ENCODE peak calls at places on chromosomes 11 and 22, in ten cellular contexts. One of them, this sample, is unnamed.

GRCh38 chr11:73551697-73552096 is 46.2 kb downstream of the FAM168A start:
- DNase-seq in kidney: no peak
- DNase-seq in NCI-H1105 treated with DMSO at 0.1 percent for 48 hours: no peak
- DNase-seq in anterior cingulate cortex: no peak
- DNase-seq in frontal cortex: no peak
- DNase-seq in HEK293T: no peak
- DNase-seq in ACHN: no peak
- DNase-seq in memory B cell: no peak
- DNase-seq in T-cell: no peak
- DNase-seq in pancreas: no peak
- DNase-seq in this sample: no peak

GRCh38 chr11:17906436-17906835 is 106.4 kb downstream of the SERGEF start:
- DNase-seq in NCI-H1105 treated with DMSO at 0.1 percent for 48 hours: peak; percentile 30
- DNase-seq in ACHN: peak; percentile 6
- DNase-seq in HEK293T: peak; percentile 34
- DNase-seq in anterior cingulate cortex: peak; percentile 31
- DNase-seq in pancreas: no peak
- DNase-seq in memory B cell: no peak
- DNase-seq in frontal cortex: no peak
- DNase-seq in kidney: no peak
- DNase-seq in T-cell: no peak
- DNase-seq in this sample: no peak

GRCh38 chr22:19062139-19062789 is 59.9 kb downstream of the DGCR2 start:
- DNase-seq in ACHN: no peak
- DNase-seq in HEK293T: no peak
- DNase-seq in T-cell: no peak
- DNase-seq in frontal cortex: no peak
- DNase-seq in anterior cingulate cortex: no peak
- DNase-seq in kidney: peak; percentile 46
- DNase-seq in NCI-H1105 treated with DMSO at 0.1 percent for 48 hours: no peak
- DNase-seq in pancreas: peak; percentile 53
- DNase-seq in memory B cell: no peak
- DNase-seq in this sample: no peak

GRCh38 chr11:116808262-116809175 is 14.6 kb downstream of the APOA4 start:
- DNase-seq in kidney: no peak
- DNase-seq in anterior cingulate cortex: no peak
- DNase-seq in T-cell: no peak
- DNase-seq in pancreas: peak; percentile 79
- DNase-seq in ACHN: no peak
- DNase-seq in NCI-H1105 treated with DMSO at 0.1 percent for 48 hours: no peak
- DNase-seq in memory B cell: no peak
- DNase-seq in frontal cortex: no peak
- DNase-seq in HEK293T: no peak
- DNase-seq in this sample: no peak

GRCh38 chr11:5631969-5632635 is 7.3 kb downstream of the TRIM34 start:
- DNase-seq in anterior cingulate cortex: no peak
- DNase-seq in NCI-H1105 treated with DMSO at 0.1 percent for 48 hours: no peak
- DNase-seq in ACHN: no peak
- DNase-seq in HEK293T: no peak
- DNase-seq in T-cell: no peak
- DNase-seq in frontal cortex: no peak
- DNase-seq in memory B cell: peak; percentile 24
- DNase-seq in pancreas: no peak
- DNase-seq in kidney: no peak
- DNase-seq in this sample: no peak

GRCh38 chr22:36759481-36760159 is 16.3 kb downstream of the IFT27 start:
- DNase-seq in pancreas: no peak
- DNase-seq in ACHN: no peak
- DNase-seq in T-cell: no peak
- DNase-seq in frontal cortex: no peak
- DNase-seq in HEK293T: no peak
- DNase-seq in kidney: no peak
- DNase-seq in anterior cingulate cortex: no peak
- DNase-seq in NCI-H1105 treated with DMSO at 0.1 percent for 48 hours: no peak
- DNase-seq in memory B cell: no peak
- DNase-seq in this sample: no peak

GRCh38 chr22:36026741-36027140 is 1.9 kb downstream of the RBFOX2 start:
- DNase-seq in HEK293T: no peak
- DNase-seq in anterior cingulate cortex: no peak
- DNase-seq in T-cell: no peak
- DNase-seq in memory B cell: no peak
- DNase-seq in pancreas: no peak
- DNase-seq in NCI-H1105 treated with DMSO at 0.1 percent for 48 hours: no peak
- DNase-seq in frontal cortex: peak; percentile 26
- DNase-seq in ACHN: peak; percentile 39
- DNase-seq in kidney: no peak
- DNase-seq in this sample: no peak

GRCh38 chr11:83865636-83866461 is 579.7 kb upstream of the CCDC90B start:
- DNase-seq in T-cell: no peak
- DNase-seq in anterior cingulate cortex: no peak
- DNase-seq in memory B cell: no peak
- DNase-seq in kidney: no peak
- DNase-seq in HEK293T: no peak
- DNase-seq in pancreas: no peak
- DNase-seq in ACHN: no peak
- DNase-seq in NCI-H1105 treated with DMSO at 0.1 percent for 48 hours: no peak
- DNase-seq in frontal cortex: no peak
- DNase-seq in this sample: no peak

GRCh38 chr11:83574516-83574915 is 288.3 kb upstream of the CCDC90B start:
- DNase-seq in pancreas: no peak
- DNase-seq in kidney: no peak
- DNase-seq in frontal cortex: no peak
- DNase-seq in ACHN: no peak
- DNase-seq in T-cell: no peak
- DNase-seq in anterior cingulate cortex: no peak
- DNase-seq in HEK293T: no peak
- DNase-seq in memory B cell: no peak
- DNase-seq in NCI-H1105 treated with DMSO at 0.1 percent for 48 hours: no peak
- DNase-seq in this sample: no peak

GRCh38 chr11:74926304-74927030 is 22.4 kb downstream of the XRRA1 start:
- DNase-seq in frontal cortex: no peak
- DNase-seq in T-cell: no peak
- DNase-seq in ACHN: no peak
- DNase-seq in HEK293T: no peak
- DNase-seq in kidney: no peak
- DNase-seq in pancreas: no peak
- DNase-seq in NCI-H1105 treated with DMSO at 0.1 percent for 48 hours: no peak
- DNase-seq in memory B cell: no peak
- DNase-seq in anterior cingulate cortex: no peak
- DNase-seq in this sample: no peak

GRCh38 chr11:94553938-94554337 is 10.2 kb downstream of the FUT4 start:
- DNase-seq in pancreas: peak; percentile 26
- DNase-seq in kidney: no peak
- DNase-seq in T-cell: no peak
- DNase-seq in memory B cell: no peak
- DNase-seq in frontal cortex: no peak
- DNase-seq in HEK293T: no peak
- DNase-seq in ACHN: no peak
- DNase-seq in NCI-H1105 treated with DMSO at 0.1 percent for 48 hours: peak; percentile 50
- DNase-seq in anterior cingulate cortex: no peak
- DNase-seq in this sample: no peak

GRCh38 chr22:29458551-29458950 is 20.2 kb downstream of the RFPL1 start:
- DNase-seq in ACHN: no peak
- DNase-seq in kidney: no peak
- DNase-seq in HEK293T: no peak
- DNase-seq in memory B cell: no peak
- DNase-seq in NCI-H1105 treated with DMSO at 0.1 percent for 48 hours: no peak
- DNase-seq in T-cell: no peak
- DNase-seq in anterior cingulate cortex: no peak
- DNase-seq in frontal cortex: no peak
- DNase-seq in pancreas: no peak
- DNase-seq in this sample: no peak

GRCh38 chr22:39622881-39623367 is 52.4 kb downstream of the CACNA1I start:
- DNase-seq in frontal cortex: no peak
- DNase-seq in pancreas: peak; percentile 40
- DNase-seq in anterior cingulate cortex: peak; percentile 11
- DNase-seq in ACHN: peak; percentile 22
- DNase-seq in memory B cell: peak; percentile 69
- DNase-seq in kidney: peak; percentile 75
- DNase-seq in T-cell: peak; percentile 59
- DNase-seq in NCI-H1105 treated with DMSO at 0.1 percent for 48 hours: no peak
- DNase-seq in HEK293T: peak; percentile 85
- DNase-seq in this sample: peak; percentile 46

GRCh38 chr11:4181780-4182721 is 87.5 kb downstream of the RRM1 start:
- DNase-seq in pancreas: peak; percentile 81
- DNase-seq in NCI-H1105 treated with DMSO at 0.1 percent for 48 hours: peak; percentile 28
- DNase-seq in HEK293T: peak; percentile 73
- DNase-seq in kidney: peak; percentile 82
- DNase-seq in frontal cortex: no peak
- DNase-seq in anterior cingulate cortex: peak; percentile 13
- DNase-seq in memory B cell: no peak
- DNase-seq in ACHN: peak; percentile 52
- DNase-seq in T-cell: no peak
- DNase-seq in this sample: peak; percentile 78

GRCh38 chr11:75069473-75069872 is 27.2 kb downstream of the OR2AT4 start:
- DNase-seq in NCI-H1105 treated with DMSO at 0.1 percent for 48 hours: no peak
- DNase-seq in anterior cingulate cortex: no peak
- DNase-seq in pancreas: no peak
- DNase-seq in kidney: no peak
- DNase-seq in memory B cell: no peak
- DNase-seq in HEK293T: no peak
- DNase-seq in T-cell: no peak
- DNase-seq in ACHN: no peak
- DNase-seq in frontal cortex: no peak
- DNase-seq in this sample: no peak

GRCh38 chr22:45290410-45290936 is 5.7 kb downstream of the UPK3A start:
- DNase-seq in T-cell: no peak
- DNase-seq in NCI-H1105 treated with DMSO at 0.1 percent for 48 hours: peak; percentile 19
- DNase-seq in frontal cortex: no peak
- DNase-seq in pancreas: no peak
- DNase-seq in kidney: no peak
- DNase-seq in ACHN: peak; percentile 77
- DNase-seq in memory B cell: no peak
- DNase-seq in HEK293T: no peak
- DNase-seq in anterior cingulate cortex: no peak
- DNase-seq in this sample: peak; percentile 49

GRCh38 chr11:75313457-75314272 is 37.8 kb downstream of the ARRB1 start:
- DNase-seq in T-cell: no peak
- DNase-seq in anterior cingulate cortex: no peak
- DNase-seq in NCI-H1105 treated with DMSO at 0.1 percent for 48 hours: no peak
- DNase-seq in ACHN: no peak
- DNase-seq in memory B cell: no peak
- DNase-seq in pancreas: no peak
- DNase-seq in HEK293T: no peak
- DNase-seq in frontal cortex: no peak
- DNase-seq in kidney: peak; percentile 86
- DNase-seq in this sample: no peak

This sample was measured in A549.